ENCODE peak calls at places on chromosomes 1 and 21, in ten cellular contexts. One of them, this sample, is unnamed.

GRCh38 chr1:176073524-176074157 is 133.4 kb downstream of the COP1 start:
- DNase-seq in PC-3: peak
- DNase-seq in foreskin melanocyte: peak
- DNase-seq in CD4-positive, alpha-beta T cell: no peak
- DNase-seq in activated CD4-positive, alpha-beta T cell treated with anti-CD3 and anti-CD28 coated beads, Interleukin-2, amount 10 ng/mL, durations not matched to agents 7 days and 5 days: peak
- DNase-seq in nephron progenitor cell: peak
- DNase-seq in hepatocyte: peak
- DNase-seq in K562: peak
- DNase-seq in EL: peak
- DNase-seq in naive thymus-derived CD4-positive, alpha-beta T cell: peak
- DNase-seq in this sample: peak

GRCh38 chr1:20138346-20138745 is 777 bp upstream of the PLA2G2F start:
- DNase-seq in PC-3: no peak
- DNase-seq in foreskin melanocyte: no peak
- DNase-seq in CD4-positive, alpha-beta T cell: no peak
- DNase-seq in activated CD4-positive, alpha-beta T cell treated with anti-CD3 and anti-CD28 coated beads, Interleukin-2, amount 10 ng/mL, durations not matched to agents 7 days and 5 days: no peak
- DNase-seq in nephron progenitor cell: no peak
- DNase-seq in hepatocyte: no peak
- DNase-seq in K562: no peak
- DNase-seq in EL: no peak
- DNase-seq in naive thymus-derived CD4-positive, alpha-beta T cell: no peak
- DNase-seq in this sample: no peak

GRCh38 chr1:212721388-212722247 is 22.0 kb upstream of the BATF3 start:
- DNase-seq in PC-3: peak
- DNase-seq in foreskin melanocyte: no peak
- DNase-seq in CD4-positive, alpha-beta T cell: no peak
- DNase-seq in activated CD4-positive, alpha-beta T cell treated with anti-CD3 and anti-CD28 coated beads, Interleukin-2, amount 10 ng/mL, durations not matched to agents 7 days and 5 days: peak
- DNase-seq in nephron progenitor cell: no peak
- DNase-seq in hepatocyte: peak
- DNase-seq in K562: peak
- DNase-seq in EL: peak
- DNase-seq in naive thymus-derived CD4-positive, alpha-beta T cell: no peak
- DNase-seq in this sample: no peak

GRCh38 chr1:149849947-149850360 is 49.4 kb upstream of the BOLA1 start:
- DNase-seq in PC-3: peak
- DNase-seq in foreskin melanocyte: peak
- DNase-seq in CD4-positive, alpha-beta T cell: no peak
- DNase-seq in activated CD4-positive, alpha-beta T cell treated with anti-CD3 and anti-CD28 coated beads, Interleukin-2, amount 10 ng/mL, durations not matched to agents 7 days and 5 days: peak
- DNase-seq in nephron progenitor cell: no peak
- DNase-seq in hepatocyte: peak
- DNase-seq in K562: no peak
- DNase-seq in EL: peak
- DNase-seq in naive thymus-derived CD4-positive, alpha-beta T cell: peak
- DNase-seq in this sample: no peak

GRCh38 chr1:36570478-36571060 is 87.9 kb upstream of the CSF3R start:
- DNase-seq in PC-3: no peak
- DNase-seq in foreskin melanocyte: no peak
- DNase-seq in CD4-positive, alpha-beta T cell: no peak
- DNase-seq in activated CD4-positive, alpha-beta T cell treated with anti-CD3 and anti-CD28 coated beads, Interleukin-2, amount 10 ng/mL, durations not matched to agents 7 days and 5 days: no peak
- DNase-seq in nephron progenitor cell: no peak
- DNase-seq in hepatocyte: no peak
- DNase-seq in K562: no peak
- DNase-seq in EL: no peak
- DNase-seq in naive thymus-derived CD4-positive, alpha-beta T cell: no peak
- DNase-seq in this sample: no peak

GRCh38 chr1:106677721-106678120 is 378.8 kb upstream of the PRMT6 start:
- DNase-seq in PC-3: no peak
- DNase-seq in foreskin melanocyte: no peak
- DNase-seq in CD4-positive, alpha-beta T cell: no peak
- DNase-seq in activated CD4-positive, alpha-beta T cell treated with anti-CD3 and anti-CD28 coated beads, Interleukin-2, amount 10 ng/mL, durations not matched to agents 7 days and 5 days: no peak
- DNase-seq in nephron progenitor cell: no peak
- DNase-seq in hepatocyte: no peak
- DNase-seq in K562: no peak
- DNase-seq in EL: no peak
- DNase-seq in naive thymus-derived CD4-positive, alpha-beta T cell: no peak
- DNase-seq in this sample: no peak

GRCh38 chr1:44401256-44402228 is 3.5 kb upstream of the RNF220 start:
- DNase-seq in PC-3: no peak
- DNase-seq in foreskin melanocyte: no peak
- DNase-seq in CD4-positive, alpha-beta T cell: no peak
- DNase-seq in activated CD4-positive, alpha-beta T cell treated with anti-CD3 and anti-CD28 coated beads, Interleukin-2, amount 10 ng/mL, durations not matched to agents 7 days and 5 days: no peak
- DNase-seq in nephron progenitor cell: no peak
- DNase-seq in hepatocyte: no peak
- DNase-seq in K562: no peak
- DNase-seq in EL: no peak
- DNase-seq in naive thymus-derived CD4-positive, alpha-beta T cell: no peak
- DNase-seq in this sample: no peak

GRCh38 chr1:54800899-54801759 is at the start of gene TTC22:
- DNase-seq in PC-3: peak
- DNase-seq in foreskin melanocyte: no peak
- DNase-seq in CD4-positive, alpha-beta T cell: peak
- DNase-seq in activated CD4-positive, alpha-beta T cell treated with anti-CD3 and anti-CD28 coated beads, Interleukin-2, amount 10 ng/mL, durations not matched to agents 7 days and 5 days: peak
- DNase-seq in nephron progenitor cell: peak
- DNase-seq in hepatocyte: peak
- DNase-seq in K562: peak
- DNase-seq in EL: no peak
- DNase-seq in naive thymus-derived CD4-positive, alpha-beta T cell: peak
- DNase-seq in this sample: peak

GRCh38 chr1:180136968-180137356 is 17.7 kb upstream of the QSOX1 start:
- DNase-seq in PC-3: no peak
- DNase-seq in foreskin melanocyte: no peak
- DNase-seq in CD4-positive, alpha-beta T cell: no peak
- DNase-seq in activated CD4-positive, alpha-beta T cell treated with anti-CD3 and anti-CD28 coated beads, Interleukin-2, amount 10 ng/mL, durations not matched to agents 7 days and 5 days: no peak
- DNase-seq in nephron progenitor cell: no peak
- DNase-seq in hepatocyte: no peak
- DNase-seq in K562: no peak
- DNase-seq in EL: no peak
- DNase-seq in naive thymus-derived CD4-positive, alpha-beta T cell: no peak
- DNase-seq in this sample: no peak

GRCh38 chr1:32201011-32201855 is 838 bp downstream of the CCDC28B start:
- DNase-seq in PC-3: no peak
- DNase-seq in foreskin melanocyte: no peak
- DNase-seq in CD4-positive, alpha-beta T cell: peak
- DNase-seq in activated CD4-positive, alpha-beta T cell treated with anti-CD3 and anti-CD28 coated beads, Interleukin-2, amount 10 ng/mL, durations not matched to agents 7 days and 5 days: peak
- DNase-seq in nephron progenitor cell: peak
- DNase-seq in hepatocyte: peak
- DNase-seq in K562: peak
- DNase-seq in EL: peak
- DNase-seq in naive thymus-derived CD4-positive, alpha-beta T cell: peak
- DNase-seq in this sample: peak

GRCh38 chr1:86712088-86712860 is 7.9 kb downstream of the SH3GLB1 start:
- DNase-seq in PC-3: no peak
- DNase-seq in foreskin melanocyte: no peak
- DNase-seq in CD4-positive, alpha-beta T cell: no peak
- DNase-seq in activated CD4-positive, alpha-beta T cell treated with anti-CD3 and anti-CD28 coated beads, Interleukin-2, amount 10 ng/mL, durations not matched to agents 7 days and 5 days: no peak
- DNase-seq in nephron progenitor cell: no peak
- DNase-seq in hepatocyte: no peak
- DNase-seq in K562: no peak
- DNase-seq in EL: no peak
- DNase-seq in naive thymus-derived CD4-positive, alpha-beta T cell: no peak
- DNase-seq in this sample: no peak

GRCh38 chr1:226519741-226520598 is 28.6 kb upstream of the STUM start:
- DNase-seq in PC-3: no peak
- DNase-seq in foreskin melanocyte: no peak
- DNase-seq in CD4-positive, alpha-beta T cell: no peak
- DNase-seq in activated CD4-positive, alpha-beta T cell treated with anti-CD3 and anti-CD28 coated beads, Interleukin-2, amount 10 ng/mL, durations not matched to agents 7 days and 5 days: no peak
- DNase-seq in nephron progenitor cell: no peak
- DNase-seq in hepatocyte: no peak
- DNase-seq in K562: no peak
- DNase-seq in EL: no peak
- DNase-seq in naive thymus-derived CD4-positive, alpha-beta T cell: no peak
- DNase-seq in this sample: no peak

GRCh38 chr1:201982923-201983805 is 716 bp downstream of the RNPEP start:
- DNase-seq in PC-3: peak
- DNase-seq in foreskin melanocyte: peak
- DNase-seq in CD4-positive, alpha-beta T cell: peak
- DNase-seq in activated CD4-positive, alpha-beta T cell treated with anti-CD3 and anti-CD28 coated beads, Interleukin-2, amount 10 ng/mL, durations not matched to agents 7 days and 5 days: peak
- DNase-seq in nephron progenitor cell: peak
- DNase-seq in hepatocyte: peak
- DNase-seq in K562: peak
- DNase-seq in EL: peak
- DNase-seq in naive thymus-derived CD4-positive, alpha-beta T cell: peak
- DNase-seq in this sample: peak

GRCh38 chr1:58358311-58358710 is 188.2 kb downstream of the OMA1 start:
- DNase-seq in PC-3: peak
- DNase-seq in foreskin melanocyte: no peak
- DNase-seq in CD4-positive, alpha-beta T cell: no peak
- DNase-seq in activated CD4-positive, alpha-beta T cell treated with anti-CD3 and anti-CD28 coated beads, Interleukin-2, amount 10 ng/mL, durations not matched to agents 7 days and 5 days: no peak
- DNase-seq in nephron progenitor cell: no peak
- DNase-seq in hepatocyte: peak
- DNase-seq in K562: no peak
- DNase-seq in EL: peak
- DNase-seq in naive thymus-derived CD4-positive, alpha-beta T cell: no peak
- DNase-seq in this sample: no peak

GRCh38 chr1:20216574-20216973 is 30.3 kb upstream of the PLA2G2C start:
- DNase-seq in PC-3: peak
- DNase-seq in foreskin melanocyte: no peak
- DNase-seq in CD4-positive, alpha-beta T cell: no peak
- DNase-seq in activated CD4-positive, alpha-beta T cell treated with anti-CD3 and anti-CD28 coated beads, Interleukin-2, amount 10 ng/mL, durations not matched to agents 7 days and 5 days: peak
- DNase-seq in nephron progenitor cell: no peak
- DNase-seq in hepatocyte: peak
- DNase-seq in K562: peak
- DNase-seq in EL: peak
- DNase-seq in naive thymus-derived CD4-positive, alpha-beta T cell: no peak
- DNase-seq in this sample: no peak

GRCh38 chr1:174963547-174964125 is 36.1 kb upstream of the CACYBP start:
- DNase-seq in PC-3: peak
- DNase-seq in foreskin melanocyte: no peak
- DNase-seq in CD4-positive, alpha-beta T cell: no peak
- DNase-seq in activated CD4-positive, alpha-beta T cell treated with anti-CD3 and anti-CD28 coated beads, Interleukin-2, amount 10 ng/mL, durations not matched to agents 7 days and 5 days: peak
- DNase-seq in nephron progenitor cell: no peak
- DNase-seq in hepatocyte: no peak
- DNase-seq in K562: no peak
- DNase-seq in EL: no peak
- DNase-seq in naive thymus-derived CD4-positive, alpha-beta T cell: no peak
- DNase-seq in this sample: no peak

GRCh38 chr1:1360511-1361169 is 2.3 kb upstream of the MXRA8 start:
- DNase-seq in PC-3: peak
- DNase-seq in foreskin melanocyte: peak
- DNase-seq in CD4-positive, alpha-beta T cell: no peak
- DNase-seq in activated CD4-positive, alpha-beta T cell treated with anti-CD3 and anti-CD28 coated beads, Interleukin-2, amount 10 ng/mL, durations not matched to agents 7 days and 5 days: no peak
- DNase-seq in nephron progenitor cell: peak
- DNase-seq in hepatocyte: peak
- DNase-seq in K562: no peak
- DNase-seq in EL: peak
- DNase-seq in naive thymus-derived CD4-positive, alpha-beta T cell: no peak
- DNase-seq in this sample: peak

GRCh38 chr1:5875345-5875910 is 116.8 kb downstream of the NPHP4 start:
- DNase-seq in PC-3: no peak
- DNase-seq in foreskin melanocyte: no peak
- DNase-seq in CD4-positive, alpha-beta T cell: no peak
- DNase-seq in activated CD4-positive, alpha-beta T cell treated with anti-CD3 and anti-CD28 coated beads, Interleukin-2, amount 10 ng/mL, durations not matched to agents 7 days and 5 days: no peak
- DNase-seq in nephron progenitor cell: no peak
- DNase-seq in hepatocyte: no peak
- DNase-seq in K562: no peak
- DNase-seq in EL: no peak
- DNase-seq in naive thymus-derived CD4-positive, alpha-beta T cell: no peak
- DNase-seq in this sample: no peak

GRCh38 chr1:2488688-2489087 is 12.6 kb downstream of the PLCH2 start:
- DNase-seq in PC-3: no peak
- DNase-seq in foreskin melanocyte: no peak
- DNase-seq in CD4-positive, alpha-beta T cell: no peak
- DNase-seq in activated CD4-positive, alpha-beta T cell treated with anti-CD3 and anti-CD28 coated beads, Interleukin-2, amount 10 ng/mL, durations not matched to agents 7 days and 5 days: no peak
- DNase-seq in nephron progenitor cell: no peak
- DNase-seq in hepatocyte: no peak
- DNase-seq in K562: no peak
- DNase-seq in EL: no peak
- DNase-seq in naive thymus-derived CD4-positive, alpha-beta T cell: no peak
- DNase-seq in this sample: no peak

GRCh38 chr1:150165622-150166612 is 16.2 kb downstream of the PLEKHO1 start:
- DNase-seq in PC-3: peak
- DNase-seq in foreskin melanocyte: no peak
- DNase-seq in CD4-positive, alpha-beta T cell: peak
- DNase-seq in activated CD4-positive, alpha-beta T cell treated with anti-CD3 and anti-CD28 coated beads, Interleukin-2, amount 10 ng/mL, durations not matched to agents 7 days and 5 days: peak
- DNase-seq in nephron progenitor cell: peak
- DNase-seq in hepatocyte: peak
- DNase-seq in K562: peak
- DNase-seq in EL: peak
- DNase-seq in naive thymus-derived CD4-positive, alpha-beta T cell: peak
- DNase-seq in this sample: peak

GRCh38 chr1:151175910-151176309 is at the start of gene TMOD4:
- DNase-seq in PC-3: no peak
- DNase-seq in foreskin melanocyte: no peak
- DNase-seq in CD4-positive, alpha-beta T cell: no peak
- DNase-seq in activated CD4-positive, alpha-beta T cell treated with anti-CD3 and anti-CD28 coated beads, Interleukin-2, amount 10 ng/mL, durations not matched to agents 7 days and 5 days: no peak
- DNase-seq in nephron progenitor cell: no peak
- DNase-seq in hepatocyte: peak
- DNase-seq in K562: peak
- DNase-seq in EL: no peak
- DNase-seq in naive thymus-derived CD4-positive, alpha-beta T cell: no peak
- DNase-seq in this sample: no peak

GRCh38 chr21:32388306-32388705 is 4.5 kb downstream of the URB1 start:
- DNase-seq in PC-3: no peak
- DNase-seq in foreskin melanocyte: no peak
- DNase-seq in CD4-positive, alpha-beta T cell: no peak
- DNase-seq in activated CD4-positive, alpha-beta T cell treated with anti-CD3 and anti-CD28 coated beads, Interleukin-2, amount 10 ng/mL, durations not matched to agents 7 days and 5 days: no peak
- DNase-seq in nephron progenitor cell: no peak
- DNase-seq in hepatocyte: no peak
- DNase-seq in K562: no peak
- DNase-seq in EL: no peak
- DNase-seq in naive thymus-derived CD4-positive, alpha-beta T cell: no peak
- DNase-seq in this sample: peak

GRCh38 chr1:214372092-214372491 is 91.1 kb downstream of the SMYD2 start:
- DNase-seq in PC-3: no peak
- DNase-seq in foreskin melanocyte: no peak
- DNase-seq in CD4-positive, alpha-beta T cell: no peak
- DNase-seq in activated CD4-positive, alpha-beta T cell treated with anti-CD3 and anti-CD28 coated beads, Interleukin-2, amount 10 ng/mL, durations not matched to agents 7 days and 5 days: no peak
- DNase-seq in nephron progenitor cell: no peak
- DNase-seq in hepatocyte: no peak
- DNase-seq in K562: no peak
- DNase-seq in EL: no peak
- DNase-seq in naive thymus-derived CD4-positive, alpha-beta T cell: no peak
- DNase-seq in this sample: no peak

GRCh38 chr1:20652300-20652699 is 8.9 kb downstream of the DDOST start:
- DNase-seq in PC-3: no peak
- DNase-seq in foreskin melanocyte: no peak
- DNase-seq in CD4-positive, alpha-beta T cell: no peak
- DNase-seq in activated CD4-positive, alpha-beta T cell treated with anti-CD3 and anti-CD28 coated beads, Interleukin-2, amount 10 ng/mL, durations not matched to agents 7 days and 5 days: no peak
- DNase-seq in nephron progenitor cell: no peak
- DNase-seq in hepatocyte: no peak
- DNase-seq in K562: no peak
- DNase-seq in EL: no peak
- DNase-seq in naive thymus-derived CD4-positive, alpha-beta T cell: no peak
- DNase-seq in this sample: no peak

GRCh38 chr1:228989992-228990827 is 254.9 kb downstream of the RHOU start:
- DNase-seq in PC-3: no peak
- DNase-seq in foreskin melanocyte: no peak
- DNase-seq in CD4-positive, alpha-beta T cell: no peak
- DNase-seq in activated CD4-positive, alpha-beta T cell treated with anti-CD3 and anti-CD28 coated beads, Interleukin-2, amount 10 ng/mL, durations not matched to agents 7 days and 5 days: no peak
- DNase-seq in nephron progenitor cell: no peak
- DNase-seq in hepatocyte: peak
- DNase-seq in K562: no peak
- DNase-seq in EL: no peak
- DNase-seq in naive thymus-derived CD4-positive, alpha-beta T cell: no peak
- DNase-seq in this sample: peak

GRCh38 chr21:23977971-23978370 is 1629.3 kb downstream of the MRPL39 start:
- DNase-seq in PC-3: no peak
- DNase-seq in foreskin melanocyte: no peak
- DNase-seq in CD4-positive, alpha-beta T cell: no peak
- DNase-seq in activated CD4-positive, alpha-beta T cell treated with anti-CD3 and anti-CD28 coated beads, Interleukin-2, amount 10 ng/mL, durations not matched to agents 7 days and 5 days: no peak
- DNase-seq in nephron progenitor cell: no peak
- DNase-seq in hepatocyte: no peak
- DNase-seq in K562: no peak
- DNase-seq in EL: no peak
- DNase-seq in naive thymus-derived CD4-positive, alpha-beta T cell: no peak
- DNase-seq in this sample: no peak

GRCh38 chr1:29648798-29649374 is 412.6 kb downstream of the PTPRU start:
- DNase-seq in PC-3: no peak
- DNase-seq in foreskin melanocyte: no peak
- DNase-seq in CD4-positive, alpha-beta T cell: no peak
- DNase-seq in activated CD4-positive, alpha-beta T cell treated with anti-CD3 and anti-CD28 coated beads, Interleukin-2, amount 10 ng/mL, durations not matched to agents 7 days and 5 days: no peak
- DNase-seq in nephron progenitor cell: no peak
- DNase-seq in hepatocyte: no peak
- DNase-seq in K562: no peak
- DNase-seq in EL: no peak
- DNase-seq in naive thymus-derived CD4-positive, alpha-beta T cell: no peak
- DNase-seq in this sample: no peak

GRCh38 chr1:182995894-182996293 is 27.3 kb upstream of the LAMC1 start:
- DNase-seq in PC-3: no peak
- DNase-seq in foreskin melanocyte: peak
- DNase-seq in CD4-positive, alpha-beta T cell: no peak
- DNase-seq in activated CD4-positive, alpha-beta T cell treated with anti-CD3 and anti-CD28 coated beads, Interleukin-2, amount 10 ng/mL, durations not matched to agents 7 days and 5 days: no peak
- DNase-seq in nephron progenitor cell: no peak
- DNase-seq in hepatocyte: no peak
- DNase-seq in K562: no peak
- DNase-seq in EL: no peak
- DNase-seq in naive thymus-derived CD4-positive, alpha-beta T cell: no peak
- DNase-seq in this sample: no peak

This sample was measured in adrenal gland.